ENCODE peak calls at places on chromosomes 2 and 18, in six cellular contexts. P, U, W, S, D and E are unnamed samples.

GRCh38 chr2:182625814-182626213 is 90.2 kb upstream of the DNAJC10 start:
- DNase-seq in P (no peak), U (no peak), W (no peak), S (no peak), D (no peak), E (no peak)

GRCh38 chr2:168703926-168704325 is 98.5 kb upstream of the NOSTRIN start:
- DNase-seq in P (no peak), U (no peak), W (no peak), S (no peak), D (no peak), E (no peak)

GRCh38 chr2:9907402-9907801 is 44.1 kb upstream of the GRHL1 start:
- DNase-seq in P (no peak), U (no peak), W (no peak), S (no peak), D (no peak), E (no peak)

GRCh38 chr2:238987352-238987981 is 139.6 kb downstream of the TWIST2 start:
- DNase-seq in P (no peak), U (no peak), W (no peak), S (no peak), D (no peak), E (no peak)

GRCh38 chr2:88082781-88083180 is 15.2 kb downstream of the SMYD1 start:
- DNase-seq in P (no peak), U (no peak), W (no peak), S (no peak), D (no peak), E (no peak)

GRCh38 chr2:212898011-212898410 is 253.4 kb downstream of the IKZF2 start:
- DNase-seq in P (no peak), U (no peak), W (no peak), S (no peak), D (no peak), E (no peak)

GRCh38 chr2:23354554-23354953 is 30.4 kb upstream of the KLHL29 start:
- DNase-seq in P (no peak), U (no peak), W (no peak), S (no peak), D (no peak), E (no peak)

GRCh38 chr2:6772366-6772710 is 93.4 kb downstream of the CMPK2 start:
- DNase-seq in P (no peak), U (no peak), W (peak; percentile 12), S (no peak), D (no peak), E (no peak)

GRCh38 chr18:27363918-27364317 is 178.8 kb upstream of the CHST9 start:
- DNase-seq in P (no peak), U (no peak), W (no peak), S (no peak), D (no peak), E (no peak)

GRCh38 chr2:109516445-109517117 is 97.2 kb downstream of the SEPTIN10 start:
- DNase-seq in P (no peak), U (no peak), W (peak; percentile 21), S (peak; percentile 65), D (no peak), E (peak; percentile 59)

GRCh38 chr2:239878686-239879085 is 146.5 kb downstream of the NDUFA10 start:
- DNase-seq in P (no peak), U (no peak), W (no peak), S (no peak), D (no peak), E (no peak)

GRCh38 chr18:68417826-68418225 is 297.1 kb downstream of the TMX3 start:
- DNase-seq in P (no peak), U (no peak), W (peak; percentile 62), S (no peak), D (no peak), E (no peak)

GRCh38 chr2:172554352-172555271 is 1.3 kb upstream of the PDK1 start:
- DNase-seq in P (no peak), U (no peak), W (no peak), S (no peak), D (no peak), E (no peak)

GRCh38 chr2:45096996-45097395 is 87.7 kb upstream of the SIX2 start:
- DNase-seq in P (no peak), U (no peak), W (no peak), S (no peak), D (no peak), E (no peak)

GRCh38 chr2:105388971-105389381 is 9.9 kb downstream of the FHL2 start:
- DNase-seq in P (no peak), U (no peak), W (peak; percentile 97), S (no peak), D (peak; percentile 88), E (peak; percentile 29)

GRCh38 chr18:51731070-51731469 is 533.6 kb upstream of the MEX3C start:
- DNase-seq in P (no peak), U (no peak), W (no peak), S (no peak), D (no peak), E (no peak)

GRCh38 chr18:24818069-24818395 is 357.6 kb downstream of the HRH4 start:
- DNase-seq in P (no peak), U (no peak), W (no peak), S (no peak), D (no peak), E (no peak)

GRCh38 chr18:36532815-36533214 is 235.3 kb downstream of the FHOD3 start:
- DNase-seq in P (no peak), U (no peak), W (no peak), S (no peak), D (no peak), E (no peak)

GRCh38 chr2:23559561-23560239 is 174.7 kb downstream of the KLHL29 start:
- DNase-seq in P (no peak), U (no peak), W (no peak), S (no peak), D (no peak), E (no peak)

GRCh38 chr2:74495440-74495839 is 4.0 kb downstream of the LBX2 start:
- DNase-seq in P (no peak), U (no peak), W (no peak), S (no peak), D (no peak), E (no peak)

GRCh38 chr2:74497777-74498499 is 1.5 kb downstream of the LBX2 start:
- DNase-seq in P (no peak), U (no peak), W (no peak), S (peak; percentile 59), D (no peak), E (no peak)

GRCh38 chr2:74498500-74499268 is 719 bp downstream of the LBX2 start:
- DNase-seq in P (no peak), U (no peak), W (no peak), S (peak; percentile 50), D (no peak), E (no peak)

GRCh38 chr2:74499269-74499939 is at the start of gene LBX2:
- DNase-seq in P (no peak), U (no peak), W (no peak), S (peak; percentile 50), D (no peak), E (no peak)

DNA sequence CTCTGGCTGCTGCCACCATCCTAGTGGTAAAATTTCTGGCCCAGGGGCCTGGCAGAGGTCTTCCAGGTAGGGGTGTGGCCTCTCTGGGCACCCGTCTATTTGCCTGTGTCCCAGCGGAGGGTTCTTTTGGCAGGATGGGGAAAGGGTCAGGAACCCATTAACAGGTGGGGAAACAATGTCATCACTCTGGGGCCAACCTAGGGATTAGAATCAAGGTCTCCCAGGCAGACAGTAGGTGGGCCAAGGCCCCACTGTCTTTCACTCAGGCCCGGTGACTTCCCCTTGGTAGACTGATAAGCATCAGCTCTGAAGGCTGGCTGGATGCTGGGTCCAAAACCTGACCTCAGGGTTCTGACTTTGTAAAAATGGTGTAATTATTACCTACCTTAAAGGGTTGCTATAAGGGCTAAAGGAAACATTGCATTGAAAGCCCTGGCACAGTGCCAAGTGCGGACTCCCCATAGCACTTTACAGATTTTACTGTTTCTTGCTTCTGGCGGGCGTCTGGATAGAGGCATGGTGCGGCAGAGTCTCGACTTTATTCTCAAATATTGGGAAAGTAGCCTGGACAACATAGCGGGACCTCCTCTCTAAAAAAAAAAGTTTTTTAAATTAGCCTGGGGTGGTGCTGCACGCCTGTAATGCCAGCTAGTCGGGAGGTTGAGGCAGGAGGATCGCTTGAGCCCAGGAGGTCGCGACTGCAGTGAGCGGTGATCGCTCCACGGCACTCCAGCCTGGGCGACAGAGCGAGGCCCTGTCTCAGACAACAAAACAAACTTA is 2.2 kb downstream of the LBX2 start:
- DNase-seq in P (no peak), U (no peak), W (no peak), S (peak; percentile 35), D (no peak), E (no peak)
- H3K27me3 ChIP-seq in P (peaks cover 53% of the 10 kb centered on the region), U (peaks cover 55% of the 10 kb centered on the region), W (no peaks in the 10 kb centered on the region), S (peaks cover 42% of the 10 kb centered on the region), D (peaks cover 11% of the 10 kb centered on the region), E (peaks cover 26% of the 10 kb centered on the region)

GRCh38 chr2:188986839-188987238 is 12.7 kb downstream of the COL3A1 start:
- DNase-seq in P (no peak), U (no peak), W (no peak), S (no peak), D (no peak), E (no peak)

GRCh38 chr2:188984680-188985079 is 10.5 kb downstream of the COL3A1 start:
- DNase-seq in P (no peak), U (no peak), W (peak; percentile 89), S (no peak), D (peak; percentile 69), E (peak; percentile 29)

GRCh38 chr2:188979730-188980123 is 5.6 kb downstream of the COL3A1 start:
- DNase-seq in P (no peak), U (no peak), W (no peak), S (no peak), D (no peak), E (no peak)

GRCh38 chr2:188983427-188984101 is 9.4 kb downstream of the COL3A1 start:
- DNase-seq in P (no peak), U (no peak), W (peak; percentile 93), S (no peak), D (peak; percentile 50), E (no peak)

GRCh38 chr2:188984126-188984525 is 10.0 kb downstream of the COL3A1 start:
- DNase-seq in P (no peak), U (no peak), W (peak; percentile 94), S (no peak), D (peak; percentile 55), E (no peak)
- TF ChIP-seq CTCF in P (peak; percentile 53), U (no peak), W (peak; percentile 40), S (no peak), D (peak; percentile 46), E (peak; percentile 23)

GRCh38 chr2:176664478-176664877 is 395.2 kb downstream of the MTX2 start:
- DNase-seq in P (no peak), U (no peak), W (no peak), S (no peak), D (no peak), E (no peak)

GRCh38 chr2:176658708-176659107 is 389.5 kb downstream of the MTX2 start:
- DNase-seq in P (no peak), U (no peak), W (no peak), S (no peak), D (no peak), E (no peak)

GRCh38 chr2:176657391-176657790 is 388.1 kb downstream of the MTX2 start:
- DNase-seq in P (no peak), U (no peak), W (no peak), S (no peak), D (no peak), E (no peak)

GRCh38 chr2:176665086-176665485 is 395.8 kb downstream of the MTX2 start:
- DNase-seq in P (no peak), U (no peak), W (no peak), S (no peak), D (no peak), E (no peak)

GRCh38 chr2:176662771-176663170 is 393.5 kb downstream of the MTX2 start:
- DNase-seq in P (no peak), U (no peak), W (no peak), S (no peak), D (no peak), E (no peak)
- H3K27me3 ChIP-seq in P (peaks cover 18% of the 10 kb centered on the region), U (peaks cover under 1% of the 10 kb centered on the region), W (no peaks in the 10 kb centered on the region), S (peaks cover 8% of the 10 kb centered on the region), D (peaks cover 2% of the 10 kb centered on the region), E (peaks cover 4% of the 10 kb centered on the region)

GRCh38 chr2:48545244-48545643 is 15.3 kb downstream of the STON1 start:
- DNase-seq in P (no peak), U (no peak), W (no peak), S (no peak), D (no peak), E (no peak)
- TF ChIP-seq CTCF in P (no peak), U (no peak), W (no peak), S (no peak), D (peak; percentile 39), E (no peak)